ENCODE peak calls at places on chromosomes 12 and 14, in four cellular contexts. One of them, this sample, is unnamed.

GRCh38 chr14:80764921-80765507 is 176.5 kb downstream of the CEP128 start:
- DNase-seq in neural progenitor cell: no peak
- DNase-seq in HepG2: no peak
- DNase-seq in AG09319: no peak
- DNase-seq in this sample: no peak

GRCh38 chr14:105261781-105262180 is 13.4 kb downstream of the BTBD6 start:
- DNase-seq in neural progenitor cell: no peak
- DNase-seq in AG09319: no peak
- DNase-seq in HepG2: no peak
- DNase-seq in this sample: peak

GRCh38 chr12:108063192-108063591 is 65.9 kb upstream of the WSCD2 start:
- DNase-seq in HepG2: peak
- DNase-seq in AG09319: no peak
- DNase-seq in neural progenitor cell: peak
- DNase-seq in this sample: no peak

GRCh38 chr12:18849080-18849479 is 111.2 kb downstream of the CAPZA3 start:
- DNase-seq in HepG2: no peak
- DNase-seq in AG09319: no peak
- DNase-seq in neural progenitor cell: no peak
- DNase-seq in this sample: no peak

GRCh38 chr12:92707926-92708325 is 5.1 kb downstream of the PLEKHG7 start:
- DNase-seq in AG09319: no peak
- DNase-seq in neural progenitor cell: no peak
- DNase-seq in HepG2: no peak
- DNase-seq in this sample: no peak

GRCh38 chr14:61456720-61457119 is 135.3 kb downstream of the PRKCH start:
- DNase-seq in AG09319: peak
- DNase-seq in neural progenitor cell: peak
- DNase-seq in HepG2: peak
- DNase-seq in this sample: no peak

GRCh38 chr12:106248849-106249371 is 1.1 kb upstream of the CKAP4 start:
- DNase-seq in neural progenitor cell: no peak
- DNase-seq in AG09319: no peak
- DNase-seq in HepG2: no peak
- DNase-seq in this sample: no peak

GRCh38 chr14:54942913-54943312 is 40.3 kb upstream of the GCH1 start:
- DNase-seq in AG09319: no peak
- DNase-seq in HepG2: no peak
- DNase-seq in neural progenitor cell: no peak
- DNase-seq in this sample: no peak

GRCh38 chr14:67395876-67396189 is 16.1 kb downstream of the PLEK2 start:
- DNase-seq in neural progenitor cell: no peak
- DNase-seq in AG09319: no peak
- DNase-seq in HepG2: no peak
- DNase-seq in this sample: no peak

GRCh38 chr12:5489760-5490432 is 58.0 kb downstream of the NTF3 start:
- DNase-seq in AG09319: no peak
- DNase-seq in neural progenitor cell: no peak
- DNase-seq in HepG2: no peak
- DNase-seq in this sample: no peak

GRCh38 chr14:22579218-22579617 is 9.8 kb downstream of the DAD1 start:
- DNase-seq in AG09319: no peak
- DNase-seq in neural progenitor cell: peak
- DNase-seq in HepG2: no peak
- DNase-seq in this sample: no peak

GRCh38 chr12:66931091-66931490 is 252.2 kb upstream of the GRIP1 start:
- DNase-seq in HepG2: no peak
- DNase-seq in neural progenitor cell: no peak
- DNase-seq in AG09319: no peak
- DNase-seq in this sample: no peak

GRCh38 chr14:68501171-68501570 is 291.7 kb downstream of the ZFP36L1 start:
- DNase-seq in AG09319: no peak
- DNase-seq in HepG2: no peak
- DNase-seq in neural progenitor cell: no peak
- DNase-seq in this sample: no peak

GRCh38 chr14:104349950-104350349 is 211.6 kb downstream of the KIF26A start:
- DNase-seq in AG09319: no peak
- DNase-seq in neural progenitor cell: no peak
- DNase-seq in HepG2: no peak
- DNase-seq in this sample: no peak

GRCh38 chr14:36365766-36366165 is 45.3 kb upstream of the MBIP start:
- DNase-seq in AG09319: no peak
- DNase-seq in HepG2: no peak
- DNase-seq in neural progenitor cell: no peak
- DNase-seq in this sample: no peak

GRCh38 chr12:55470088-55470830 is at the start of gene OR6C70:
- DNase-seq in AG09319: no peak
- DNase-seq in neural progenitor cell: no peak
- DNase-seq in HepG2: no peak
- DNase-seq in this sample: no peak

GRCh38 chr12:108403952-108404351 is 64.8 kb upstream of the CMKLR1 start:
- DNase-seq in AG09319: no peak
- DNase-seq in HepG2: no peak
- DNase-seq in neural progenitor cell: peak
- DNase-seq in this sample: no peak

GRCh38 chr14:22567437-22567836 is 21.6 kb downstream of the DAD1 start:
- DNase-seq in HepG2: no peak
- DNase-seq in neural progenitor cell: no peak
- DNase-seq in AG09319: no peak
- DNase-seq in this sample: no peak

GRCh38 chr12:110370732-110371141 is 32.8 kb downstream of the ANAPC7 start:
- DNase-seq in neural progenitor cell: no peak
- DNase-seq in AG09319: no peak
- DNase-seq in HepG2: no peak
- DNase-seq in this sample: no peak
- TF ChIP-seq CTCF in neural progenitor cell: no peak
- TF ChIP-seq CTCF in AG09319: no peak
- TF ChIP-seq CTCF in HepG2: no peak
- TF ChIP-seq CTCF in this sample: no peak

GRCh38 chr12:4153343-4153892 is 120.1 kb upstream of the CCND2 start:
- DNase-seq in neural progenitor cell: no peak
- DNase-seq in AG09319: no peak
- DNase-seq in HepG2: no peak
- DNase-seq in this sample: no peak
- TF ChIP-seq CTCF in neural progenitor cell: no peak
- TF ChIP-seq CTCF in AG09319: no peak
- TF ChIP-seq CTCF in HepG2: no peak
- TF ChIP-seq CTCF in this sample: no peak

GRCh38 chr14:21055473-21056117 is 2.0 kb upstream of the RNASE8 start:
- DNase-seq in HepG2: peak
- DNase-seq in AG09319: no peak
- DNase-seq in neural progenitor cell: no peak
- DNase-seq in this sample: no peak

GRCh38 chr14:21059842-21060589 is 2.4 kb downstream of the RNASE8 start:
- DNase-seq in HepG2: no peak
- DNase-seq in neural progenitor cell: no peak
- DNase-seq in AG09319: no peak
- DNase-seq in this sample: no peak

GRCh38 chr14:21056520-21057163 is 980 bp upstream of the RNASE8 start:
- DNase-seq in AG09319: no peak
- DNase-seq in neural progenitor cell: no peak
- DNase-seq in HepG2: no peak
- DNase-seq in this sample: no peak

GRCh38 chr14:21058903-21059302 is 1.3 kb downstream of the RNASE8 start:
- DNase-seq in HepG2: no peak
- DNase-seq in neural progenitor cell: no peak
- DNase-seq in AG09319: no peak
- DNase-seq in this sample: no peak

GRCh38 chr14:21057803-21058675 is at the start of gene RNASE8:
- DNase-seq in AG09319: no peak
- DNase-seq in HepG2: no peak
- DNase-seq in neural progenitor cell: no peak
- DNase-seq in this sample: no peak
- TF ChIP-seq CTCF in AG09319: peak
- TF ChIP-seq CTCF in HepG2: peak
- TF ChIP-seq CTCF in neural progenitor cell: no peak
- TF ChIP-seq CTCF in this sample: no peak

GRCh38 chr12:3564861-3565260 is 73.9 kb downstream of the PRMT8 start:
- DNase-seq in HepG2: no peak
- DNase-seq in AG09319: no peak
- DNase-seq in neural progenitor cell: no peak
- DNase-seq in this sample: no peak

GRCh38 chr12:3560295-3560620 is 69.3 kb downstream of the PRMT8 start:
- DNase-seq in HepG2: no peak
- DNase-seq in neural progenitor cell: no peak
- DNase-seq in AG09319: no peak
- DNase-seq in this sample: no peak

GRCh38 chr12:3564411-3564810 is 73.4 kb downstream of the PRMT8 start:
- DNase-seq in HepG2: no peak
- DNase-seq in neural progenitor cell: no peak
- DNase-seq in AG09319: no peak
- DNase-seq in this sample: no peak

GRCh38 chr12:3563966-3564365 is 73.0 kb downstream of the PRMT8 start:
- DNase-seq in neural progenitor cell: no peak
- DNase-seq in HepG2: no peak
- DNase-seq in AG09319: no peak
- DNase-seq in this sample: no peak

GRCh38 chr12:3562484-3562883 is 71.5 kb downstream of the PRMT8 start:
- DNase-seq in HepG2: no peak
- DNase-seq in AG09319: no peak
- DNase-seq in neural progenitor cell: no peak
- DNase-seq in this sample: no peak
- TF ChIP-seq CTCF in HepG2: no peak
- TF ChIP-seq CTCF in AG09319: no peak
- TF ChIP-seq CTCF in neural progenitor cell: no peak
- TF ChIP-seq CTCF in this sample: no peak

DNA sequence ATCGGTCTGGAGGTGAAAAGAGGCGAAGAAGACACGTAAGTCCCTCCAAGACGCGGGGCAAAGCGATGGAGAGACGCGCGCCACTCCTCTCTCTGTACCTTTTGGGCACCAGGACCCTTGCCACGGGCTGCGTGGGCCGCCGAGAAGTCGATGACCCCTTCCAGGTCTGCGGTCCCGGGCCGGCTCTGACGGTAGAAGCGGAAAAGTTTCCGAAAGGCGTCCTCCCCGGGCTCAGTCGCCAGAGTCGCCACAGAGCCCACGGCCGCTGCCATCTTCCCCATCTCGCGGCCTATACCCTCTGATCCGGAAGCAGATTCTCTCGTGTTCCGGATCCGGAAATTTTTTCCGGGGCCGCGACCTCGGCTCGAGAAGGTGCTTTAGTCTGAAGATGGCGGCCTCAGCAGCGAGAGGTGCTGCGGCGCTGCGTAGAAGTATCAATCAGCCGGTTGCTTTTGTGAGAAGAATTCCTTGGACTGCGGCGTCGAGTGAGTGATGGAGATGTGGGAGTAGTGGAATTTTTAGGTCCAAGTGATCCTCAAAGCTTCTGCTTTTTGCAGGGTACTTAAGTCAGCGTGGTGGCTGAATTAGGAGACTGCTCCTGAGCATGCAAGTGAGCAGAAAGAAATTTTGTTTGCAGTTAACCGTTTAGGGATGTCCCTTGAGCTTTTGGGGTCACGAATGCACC is at the start of the genes ALKBH1 and SLIRP:
- DNase-seq in HepG2: peak
- DNase-seq in neural progenitor cell: peak
- DNase-seq in AG09319: no peak
- DNase-seq in this sample: peak
- TF ChIP-seq CTCF in HepG2: peak
- TF ChIP-seq CTCF in neural progenitor cell: no peak
- TF ChIP-seq CTCF in AG09319: no peak
- TF ChIP-seq CTCF in this sample: no peak

GRCh38 chr12:65119063-65119462 is 2.0 kb downstream of the WIF1 start:
- DNase-seq in neural progenitor cell: no peak
- DNase-seq in AG09319: no peak
- DNase-seq in HepG2: no peak
- DNase-seq in this sample: no peak

GRCh38 chr12:65123435-65124063 is 2.4 kb upstream of the WIF1 start:
- DNase-seq in neural progenitor cell: peak
- DNase-seq in AG09319: peak
- DNase-seq in HepG2: peak
- DNase-seq in this sample: no peak

GRCh38 chr12:65122661-65123060 is 1.6 kb upstream of the WIF1 start:
- DNase-seq in HepG2: no peak
- DNase-seq in AG09319: no peak
- DNase-seq in neural progenitor cell: peak
- DNase-seq in this sample: no peak

GRCh38 chr12:65121956-65122469 is 908 bp upstream of the WIF1 start:
- DNase-seq in AG09319: no peak
- DNase-seq in neural progenitor cell: peak
- DNase-seq in HepG2: no peak
- DNase-seq in this sample: no peak

DNA sequence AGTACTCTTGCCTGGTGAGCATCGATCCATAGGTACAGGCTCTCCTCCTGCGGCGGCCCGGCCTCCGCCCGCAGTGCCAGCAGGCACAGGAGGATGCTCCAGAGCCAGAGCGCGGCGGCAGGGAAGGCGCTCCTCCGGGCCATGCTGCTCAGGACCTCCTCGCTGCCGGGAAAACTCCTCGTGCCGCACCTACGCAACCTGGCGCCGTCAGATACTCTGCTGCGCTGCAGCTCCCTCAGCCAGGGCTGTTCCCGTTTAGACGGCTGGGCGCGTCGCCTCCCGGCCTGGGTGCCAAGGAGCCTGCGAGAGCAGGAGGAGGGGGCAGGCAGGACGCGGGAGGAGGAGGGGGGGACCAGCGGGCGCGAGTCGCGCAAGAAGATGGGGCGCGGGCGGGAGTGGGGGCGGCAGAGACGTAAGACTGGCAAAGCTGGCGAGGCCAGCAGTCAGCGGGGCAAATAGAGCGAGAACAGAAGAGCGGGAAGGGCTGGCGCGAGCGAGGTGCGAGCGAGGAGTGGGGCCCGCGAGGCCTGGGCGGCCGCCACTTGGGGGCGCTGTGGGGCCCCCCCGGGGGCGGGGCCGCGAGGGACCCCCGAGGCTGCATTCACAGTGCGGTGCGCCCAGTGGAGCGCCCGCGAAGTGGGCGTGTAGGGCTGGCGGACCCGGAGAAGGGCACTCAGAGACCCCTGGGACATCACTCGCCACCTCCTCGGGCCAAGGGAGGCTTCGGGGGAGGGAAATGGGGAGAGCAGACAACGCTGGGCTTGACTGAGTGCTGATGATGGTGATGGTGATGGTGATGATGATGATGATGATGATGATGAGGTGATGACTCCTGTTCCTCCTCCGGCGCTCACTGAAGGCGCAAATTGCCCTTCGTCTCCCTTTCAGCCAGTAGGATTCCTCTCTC is at the start of gene WIF1:
- DNase-seq in AG09319: no peak
- DNase-seq in neural progenitor cell: peak
- DNase-seq in HepG2: no peak
- DNase-seq in this sample: peak
- TF ChIP-seq CTCF in AG09319: peak
- TF ChIP-seq CTCF in neural progenitor cell: peak
- TF ChIP-seq CTCF in HepG2: no peak
- TF ChIP-seq CTCF in this sample: peak

GRCh38 chr12:100058482-100059029 is 73.8 kb upstream of the ANKS1B start:
- DNase-seq in AG09319: peak
- DNase-seq in HepG2: no peak
- DNase-seq in neural progenitor cell: no peak
- DNase-seq in this sample: no peak
- TF ChIP-seq CTCF in AG09319: peak
- TF ChIP-seq CTCF in HepG2: no peak
- TF ChIP-seq CTCF in neural progenitor cell: no peak
- TF ChIP-seq CTCF in this sample: no peak

This sample was measured in upper lobe of right lung.